ENCODE peak calls at places on chromosomes 11 and 22, in ten cellular contexts. J, R, Z, B, D, W, U, Q, X and N are unnamed samples.
A peak's percentile ranks its signal among the peaks of the same experiment; 100 is the strongest.

GRCh38 chr11:73586791-73587190 is 11.1 kb downstream of the FAM168A start:
- DNase-seq in J (no peak), R (no peak), W (no peak), B (no peak), Z (no peak), U (no peak), Q (no peak), X (no peak), D (no peak), N (no peak)

GRCh38 chr22:20750461-20751184 is 23.3 kb upstream of the SERPIND1 start:
- DNase-seq in U (no peak), Q (peak; percentile 87), R (peak; percentile 32), X (peak; percentile 52), W (no peak), B (peak; percentile 86), J (peak; percentile 82), D (peak; percentile 37), Z (peak; percentile 82), N (peak; percentile 93)

GRCh38 chr11:60370811-60371297 is 7.5 kb upstream of the MS4A7 start:
- DNase-seq in X (no peak), Z (no peak), J (no peak), W (no peak), Q (no peak), B (peak; percentile 1), D (no peak), U (no peak), R (no peak), N (peak; percentile 2)

GRCh38 chr11:2264366-2265011 is 5.9 kb downstream of the ASCL2 start:
- DNase-seq in W (no peak), U (no peak), B (no peak), R (no peak), X (no peak), D (no peak), Z (no peak), Q (no peak), J (no peak), N (no peak)

GRCh38 chr11:69892237-69892985 is 73.2 kb upstream of the FGF3 start:
- DNase-seq in D (no peak), W (no peak), U (peak; percentile 30), B (no peak), Q (no peak), J (peak; percentile 8), Z (no peak), R (no peak), X (peak; percentile 69), N (peak; percentile 18)

GRCh38 chr11:115249179-115249578 is 255.0 kb downstream of the CADM1 start:
- DNase-seq in Q (no peak), Z (no peak), W (no peak), U (no peak), B (no peak), X (no peak), D (no peak), R (no peak), J (no peak), N (no peak)

GRCh38 chr11:2651826-2652237 is 48.0 kb downstream of the KCNQ1OT1 start:
- DNase-seq in J (no peak), R (peak; percentile 11), Q (no peak), D (no peak), B (no peak), W (no peak), U (no peak), X (no peak), Z (no peak), N (no peak)

GRCh38 chr11:84899740-84900139 is 727.4 kb downstream of the DLG2 start:
- DNase-seq in J (no peak), U (peak; percentile 41), B (peak; percentile 30), R (no peak), Z (peak; percentile 53), W (no peak), D (no peak), X (no peak), Q (no peak), N (peak; percentile 41)

GRCh38 chr11:116445108-116446047 is 327.4 kb downstream of the BUD13 start:
- DNase-seq in R (no peak), W (no peak), Z (no peak), D (no peak), J (no peak), Q (no peak), U (peak; percentile 100), B (no peak), X (no peak), N (no peak)

GRCh38 chr22:28976588-28976987 is 85.0 kb downstream of the C22orf31 start:
- DNase-seq in X (no peak), D (no peak), R (no peak), W (no peak), Q (peak; percentile 74), Z (peak; percentile 84), J (no peak), U (peak; percentile 50), B (peak; percentile 32), N (peak; percentile 90)

GRCh38 chr22:46073683-46074504 is 76.4 kb upstream of the PPARA start:
- DNase-seq in R (no peak), W (no peak), D (no peak), B (no peak), U (no peak), Q (peak; percentile 49), X (peak; percentile 59), J (peak; percentile 61), Z (no peak), N (peak; percentile 63)

DNA sequence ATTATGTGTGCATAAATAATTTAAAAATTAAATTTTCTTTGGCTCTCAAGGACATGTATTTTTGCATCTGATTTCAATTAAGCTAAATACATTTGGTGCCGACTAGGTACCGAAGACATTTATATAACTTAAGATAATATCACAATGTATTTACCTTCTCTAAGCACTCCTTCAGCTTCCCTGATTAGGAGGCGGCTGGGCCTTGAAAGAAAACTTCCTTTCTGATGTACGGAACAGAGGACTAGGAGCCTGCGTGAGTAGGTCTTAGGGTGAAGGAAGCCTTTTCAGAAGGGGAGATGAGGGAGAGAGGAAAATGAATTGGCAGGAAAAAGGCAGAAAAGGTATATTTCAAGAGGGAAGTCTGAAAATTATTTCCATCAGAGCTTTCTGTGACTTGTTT is 28.7 kb upstream of the DDX6 start:
- DNase-seq in U (no peak), J (no peak), R (no peak), W (no peak), B (no peak), Z (no peak), Q (no peak), X (no peak), D (no peak), N (no peak)
- H3K4me3 ChIP-seq in U (no peak overlapping the region), J (no peak overlapping the region), R (no peak overlapping the region), W (no peak overlapping the region), B (no peak overlapping the region), Z (no peak overlapping the region), Q (no peak overlapping the region), X (no peak overlapping the region), D (no peak overlapping the region), N (no peak overlapping the region)

GRCh38 chr11:35131094-35131493 is 7.9 kb upstream of the CD44 start:
- DNase-seq in D (no peak), Q (no peak), R (no peak), X (no peak), W (no peak), B (no peak), U (no peak), J (no peak), Z (no peak), N (no peak)

GRCh38 chr11:35126000-35126878 is 12.7 kb upstream of the CD44 start:
- DNase-seq in U (no peak), R (no peak), Q (no peak), X (no peak), W (peak; percentile 87), Z (no peak), B (no peak), D (no peak), J (no peak), N (peak; percentile 7)

GRCh38 chr11:35131760-35132159 is 7.2 kb upstream of the CD44 start:
- DNase-seq in W (no peak), R (no peak), X (no peak), D (no peak), B (no peak), Q (no peak), Z (no peak), U (no peak), J (no peak), N (no peak)

GRCh38 chr11:35126879-35127576 is 11.9 kb upstream of the CD44 start:
- DNase-seq in Q (no peak), D (no peak), W (no peak), U (no peak), X (no peak), B (no peak), R (no peak), Z (no peak), J (no peak), N (no peak)

GRCh38 chr11:35127619-35128018 is 11.4 kb upstream of the CD44 start:
- DNase-seq in Q (no peak), J (no peak), D (no peak), X (no peak), R (no peak), W (no peak), B (no peak), U (no peak), Z (no peak), N (no peak)
- H3K4me3 ChIP-seq in Q (no peak overlapping the region), J (no peak overlapping the region), D (no peak overlapping the region), X (no peak overlapping the region), R (no peak overlapping the region), W (no peak overlapping the region), B (no peak overlapping the region), U (no peak overlapping the region), Z (no peak overlapping the region), N (no peak overlapping the region)

DNA sequence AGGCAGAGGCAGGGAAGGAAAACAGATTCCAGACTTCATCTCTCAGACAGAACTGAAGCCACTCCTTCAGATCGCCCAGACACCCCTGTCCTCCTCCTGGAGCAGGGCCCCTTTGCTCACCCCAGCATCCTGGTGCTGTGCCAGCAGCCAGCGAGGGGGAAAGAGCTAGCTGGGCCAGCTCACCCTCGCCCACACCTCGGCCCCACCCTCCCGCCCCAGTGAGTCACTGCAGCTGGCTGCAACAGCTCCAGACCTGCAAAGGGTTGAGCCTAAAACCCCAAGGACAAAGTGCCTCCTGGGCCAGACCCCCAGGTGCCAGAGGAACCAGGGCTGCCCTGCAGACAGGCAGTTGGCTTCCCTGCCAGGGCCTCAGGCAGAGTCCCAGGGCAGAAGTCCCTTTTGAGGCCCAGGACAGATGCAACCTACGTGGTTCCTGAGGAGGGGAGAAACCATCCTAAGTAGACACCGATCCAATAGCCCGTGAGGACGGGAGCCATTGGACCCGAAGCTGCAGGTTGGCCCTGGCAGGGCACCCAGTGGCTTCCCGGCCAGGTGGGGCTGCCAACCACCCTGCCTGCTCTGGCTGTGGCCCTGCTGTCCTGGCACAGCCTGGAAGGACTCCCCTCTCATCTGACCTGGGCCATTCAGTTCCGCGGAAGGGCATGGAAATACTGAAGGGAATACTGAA is 7.2 kb downstream of the AHNAK start:
- DNase-seq in U (no peak), D (peak; percentile 85), X (peak; percentile 73), R (peak; percentile 37), Z (peak; percentile 90), Q (peak; percentile 90), W (no peak), J (peak; percentile 88), B (peak; percentile 62), N (peak; percentile 96)
- H3K4me3 ChIP-seq in U (no peak overlapping the region), D (peak overlapping the region; percentile 24), X (no peak overlapping the region), R (no peak overlapping the region), Z (peak overlapping the region; percentile 48), Q (no peak overlapping the region), W (no peak overlapping the region), J (peak overlapping the region; percentile 91), B (peak overlapping the region; percentile 12), N (peak overlapping the region; percentile 96)

GRCh38 chr11:129374993-129375721 is 491 bp upstream of the BARX2 start:
- DNase-seq in Q (no peak), J (peak; percentile 66), D (no peak), Z (no peak), B (no peak), X (no peak), R (peak; percentile 57), W (no peak), U (no peak), N (peak; percentile 22)
- H3K4me3 ChIP-seq in Q (no peak overlapping the region), J (peak overlapping the region; percentile 51), D (peak overlapping the region; percentile 17), Z (no peak overlapping the region), B (peak overlapping the region; percentile 15), X (no peak overlapping the region), R (peak overlapping the region; percentile 38), W (no peak overlapping the region), U (no peak overlapping the region), N (no peak overlapping the region)